ENCODE peak calls at places on chromosomes 2 and 18, in ten cellular contexts. One of them, this sample, is unnamed.

GRCh38 chr2:62110415-62111025 is 85.4 kb upstream of the B3GNT2 start:
- DNase-seq in gastrocnemius medialis: no peak
- DNase-seq in sigmoid colon: no peak
- DNase-seq in prostate gland: no peak
- DNase-seq in A549: no peak
- DNase-seq in stomach: no peak
- DNase-seq in right lobe of liver: no peak
- DNase-seq in adrenal gland: no peak
- DNase-seq in K562: no peak
- DNase-seq in tibial nerve: no peak
- DNase-seq in this sample: no peak

GRCh38 chr2:217270089-217270800 is 410.4 kb upstream of the TNP1 start:
- DNase-seq in gastrocnemius medialis: no peak
- DNase-seq in sigmoid colon: no peak
- DNase-seq in prostate gland: no peak
- DNase-seq in A549: no peak
- DNase-seq in stomach: no peak
- DNase-seq in right lobe of liver: no peak
- DNase-seq in adrenal gland: no peak
- DNase-seq in K562: no peak
- DNase-seq in tibial nerve: no peak
- DNase-seq in this sample: no peak

GRCh38 chr18:54255141-54255540 is 14.2 kb upstream of the POLI start:
- DNase-seq in gastrocnemius medialis: no peak
- DNase-seq in sigmoid colon: no peak
- DNase-seq in prostate gland: no peak
- DNase-seq in A549: no peak
- DNase-seq in stomach: no peak
- DNase-seq in right lobe of liver: no peak
- DNase-seq in adrenal gland: no peak
- DNase-seq in K562: no peak
- DNase-seq in tibial nerve: no peak
- DNase-seq in this sample: peak

GRCh38 chr2:203328735-203329549 is 748 bp downstream of the ABI2 start:
- DNase-seq in gastrocnemius medialis: no peak
- DNase-seq in sigmoid colon: no peak
- DNase-seq in prostate gland: peak
- DNase-seq in A549: peak
- DNase-seq in stomach: no peak
- DNase-seq in right lobe of liver: peak
- DNase-seq in adrenal gland: peak
- DNase-seq in K562: peak
- DNase-seq in tibial nerve: no peak
- DNase-seq in this sample: peak

GRCh38 chr2:181764095-181764963 is 84.0 kb upstream of the NEUROD1 start:
- DNase-seq in gastrocnemius medialis: no peak
- DNase-seq in sigmoid colon: no peak
- DNase-seq in prostate gland: no peak
- DNase-seq in A549: no peak
- DNase-seq in stomach: no peak
- DNase-seq in right lobe of liver: no peak
- DNase-seq in adrenal gland: no peak
- DNase-seq in K562: peak
- DNase-seq in tibial nerve: no peak
- DNase-seq in this sample: no peak

GRCh38 chr2:109631741-109632140 is 17.6 kb downstream of the SOWAHC start:
- DNase-seq in gastrocnemius medialis: no peak
- DNase-seq in sigmoid colon: no peak
- DNase-seq in prostate gland: no peak
- DNase-seq in A549: no peak
- DNase-seq in stomach: no peak
- DNase-seq in right lobe of liver: no peak
- DNase-seq in adrenal gland: no peak
- DNase-seq in K562: no peak
- DNase-seq in tibial nerve: no peak
- DNase-seq in this sample: no peak

GRCh38 chr2:182610231-182610630 is 105.8 kb upstream of the DNAJC10 start:
- DNase-seq in gastrocnemius medialis: no peak
- DNase-seq in sigmoid colon: no peak
- DNase-seq in prostate gland: no peak
- DNase-seq in A549: no peak
- DNase-seq in stomach: no peak
- DNase-seq in right lobe of liver: no peak
- DNase-seq in adrenal gland: no peak
- DNase-seq in K562: no peak
- DNase-seq in tibial nerve: no peak
- DNase-seq in this sample: no peak

GRCh38 chr2:8268172-8268783 is 413.6 kb upstream of the ID2 start:
- DNase-seq in gastrocnemius medialis: no peak
- DNase-seq in sigmoid colon: no peak
- DNase-seq in prostate gland: no peak
- DNase-seq in A549: no peak
- DNase-seq in stomach: no peak
- DNase-seq in right lobe of liver: no peak
- DNase-seq in adrenal gland: no peak
- DNase-seq in K562: no peak
- DNase-seq in tibial nerve: no peak
- DNase-seq in this sample: no peak

GRCh38 chr2:28809927-28810326 is 707 bp upstream of the SPDYA start:
- DNase-seq in gastrocnemius medialis: no peak
- DNase-seq in sigmoid colon: no peak
- DNase-seq in prostate gland: no peak
- DNase-seq in A549: no peak
- DNase-seq in stomach: no peak
- DNase-seq in right lobe of liver: no peak
- DNase-seq in adrenal gland: no peak
- DNase-seq in K562: no peak
- DNase-seq in tibial nerve: no peak
- DNase-seq in this sample: no peak

GRCh38 chr2:28810384-28811285 is at the start of gene SPDYA:
- DNase-seq in gastrocnemius medialis: peak
- DNase-seq in sigmoid colon: peak
- DNase-seq in prostate gland: peak
- DNase-seq in A549: peak
- DNase-seq in stomach: peak
- DNase-seq in right lobe of liver: peak
- DNase-seq in adrenal gland: peak
- DNase-seq in K562: no peak
- DNase-seq in tibial nerve: no peak
- DNase-seq in this sample: peak
- TF ChIP-seq POLR2A in gastrocnemius medialis: no peak
- TF ChIP-seq POLR2A in sigmoid colon: no peak
- TF ChIP-seq POLR2A in prostate gland: no peak
- TF ChIP-seq POLR2A in A549: peak
- TF ChIP-seq POLR2A in stomach: no peak
- TF ChIP-seq POLR2A in right lobe of liver: no peak
- TF ChIP-seq POLR2A in adrenal gland: no peak
- TF ChIP-seq POLR2A in K562: no peak
- TF ChIP-seq POLR2A in tibial nerve: no peak
- TF ChIP-seq POLR2A in this sample: no peak

GRCh38 chr2:73069041-73069854 is 2.3 kb downstream of the SFXN5 start:
- DNase-seq in gastrocnemius medialis: no peak
- DNase-seq in sigmoid colon: no peak
- DNase-seq in prostate gland: peak
- DNase-seq in A549: no peak
- DNase-seq in stomach: no peak
- DNase-seq in right lobe of liver: no peak
- DNase-seq in adrenal gland: no peak
- DNase-seq in K562: no peak
- DNase-seq in tibial nerve: no peak
- DNase-seq in this sample: no peak
- H3K4me3 ChIP-seq in gastrocnemius medialis: peak
- H3K4me3 ChIP-seq in sigmoid colon: peak
- H3K4me3 ChIP-seq in prostate gland: peak
- H3K4me3 ChIP-seq in A549: peak
- H3K4me3 ChIP-seq in stomach: peak
- H3K4me3 ChIP-seq in right lobe of liver: peak
- H3K4me3 ChIP-seq in adrenal gland: no peak
- H3K4me3 ChIP-seq in K562: peak
- H3K4me3 ChIP-seq in tibial nerve: no peak
- H3K4me3 ChIP-seq in this sample: no peak

GRCh38 chr2:188292446-188293239 is 969 bp downstream of the GULP1 start:
- DNase-seq in gastrocnemius medialis: peak
- DNase-seq in sigmoid colon: peak
- DNase-seq in prostate gland: peak
- DNase-seq in A549: peak
- DNase-seq in stomach: peak
- DNase-seq in right lobe of liver: peak
- DNase-seq in adrenal gland: peak
- DNase-seq in K562: peak
- DNase-seq in tibial nerve: peak
- DNase-seq in this sample: peak

GRCh38 chr2:188293601-188294482 is 2.2 kb downstream of the GULP1 start:
- DNase-seq in gastrocnemius medialis: peak
- DNase-seq in sigmoid colon: peak
- DNase-seq in prostate gland: peak
- DNase-seq in A549: peak
- DNase-seq in stomach: peak
- DNase-seq in right lobe of liver: peak
- DNase-seq in adrenal gland: peak
- DNase-seq in K562: peak
- DNase-seq in tibial nerve: peak
- DNase-seq in this sample: peak

GRCh38 chr2:188291142-188291616 is 495 bp upstream of the GULP1 start:
- DNase-seq in gastrocnemius medialis: no peak
- DNase-seq in sigmoid colon: no peak
- DNase-seq in prostate gland: no peak
- DNase-seq in A549: peak
- DNase-seq in stomach: peak
- DNase-seq in right lobe of liver: no peak
- DNase-seq in adrenal gland: peak
- DNase-seq in K562: no peak
- DNase-seq in tibial nerve: no peak
- DNase-seq in this sample: peak

GRCh38 chr2:188294547-188294946 is 2.9 kb downstream of the GULP1 start:
- DNase-seq in gastrocnemius medialis: no peak
- DNase-seq in sigmoid colon: no peak
- DNase-seq in prostate gland: no peak
- DNase-seq in A549: no peak
- DNase-seq in stomach: no peak
- DNase-seq in right lobe of liver: no peak
- DNase-seq in adrenal gland: no peak
- DNase-seq in K562: no peak
- DNase-seq in tibial nerve: no peak
- DNase-seq in this sample: no peak

DNA sequence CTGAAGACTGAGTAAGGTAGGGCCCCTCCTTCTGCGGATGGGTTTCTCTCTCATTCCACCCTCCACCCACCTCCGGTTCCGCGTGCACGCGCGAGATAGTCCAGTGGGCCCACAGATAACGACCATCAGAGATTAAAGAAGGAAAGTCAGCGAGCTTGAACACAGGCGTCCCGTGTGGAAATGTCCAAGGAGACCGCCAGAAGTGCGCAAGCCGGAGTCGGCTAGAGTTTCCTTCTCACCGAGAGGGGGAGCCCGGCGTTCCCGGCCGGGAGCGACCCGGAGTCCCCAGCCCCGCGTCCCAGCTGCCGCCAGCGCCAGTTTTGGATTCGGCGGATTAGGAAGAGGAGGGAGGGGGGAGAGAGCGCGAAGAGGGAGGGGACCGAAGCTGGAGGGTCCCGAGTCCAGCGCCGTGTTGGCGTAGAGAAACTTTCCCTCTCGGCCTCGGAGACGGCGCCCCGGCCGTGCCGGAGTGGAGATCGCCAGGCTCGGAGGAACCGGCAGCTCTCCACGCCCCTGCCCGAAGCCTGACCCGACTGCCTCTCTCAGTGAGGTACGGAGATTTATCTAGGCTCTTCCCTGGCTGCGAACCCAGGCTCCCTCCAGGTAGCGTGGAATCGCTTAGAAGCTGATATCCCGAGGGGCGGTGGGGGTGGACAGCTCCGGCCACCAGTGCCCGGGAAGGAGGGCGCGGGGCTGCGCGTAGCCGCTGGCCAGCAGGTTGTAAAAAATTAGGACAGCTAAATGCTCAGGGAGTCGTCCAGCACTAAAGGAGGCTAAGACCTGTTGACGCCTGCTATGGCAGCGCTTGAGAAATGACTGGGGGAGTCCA is at the start of gene GULP1:
- DNase-seq in gastrocnemius medialis: peak
- DNase-seq in sigmoid colon: peak
- DNase-seq in prostate gland: peak
- DNase-seq in A549: peak
- DNase-seq in stomach: peak
- DNase-seq in right lobe of liver: peak
- DNase-seq in adrenal gland: peak
- DNase-seq in K562: peak
- DNase-seq in tibial nerve: peak
- DNase-seq in this sample: peak
- TF ChIP-seq POLR2A in gastrocnemius medialis: peak
- TF ChIP-seq POLR2A in sigmoid colon: no peak
- TF ChIP-seq POLR2A in prostate gland: peak
- TF ChIP-seq POLR2A in A549: peak
- TF ChIP-seq POLR2A in stomach: no peak
- TF ChIP-seq POLR2A in right lobe of liver: no peak
- TF ChIP-seq POLR2A in adrenal gland: peak
- TF ChIP-seq POLR2A in K562: no peak
- TF ChIP-seq POLR2A in tibial nerve: no peak
- TF ChIP-seq POLR2A in this sample: no peak

GRCh38 chr18:24015897-24016631 is 1.5 kb downstream of the TTC39C start:
- DNase-seq in gastrocnemius medialis: no peak
- DNase-seq in sigmoid colon: no peak
- DNase-seq in prostate gland: no peak
- DNase-seq in A549: no peak
- DNase-seq in stomach: no peak
- DNase-seq in right lobe of liver: no peak
- DNase-seq in adrenal gland: no peak
- DNase-seq in K562: no peak
- DNase-seq in tibial nerve: no peak
- DNase-seq in this sample: no peak

GRCh38 chr18:24014062-24014985 is at the start of gene TTC39C:
- DNase-seq in gastrocnemius medialis: peak
- DNase-seq in sigmoid colon: peak
- DNase-seq in prostate gland: peak
- DNase-seq in A549: peak
- DNase-seq in stomach: peak
- DNase-seq in right lobe of liver: peak
- DNase-seq in adrenal gland: peak
- DNase-seq in K562: peak
- DNase-seq in tibial nerve: peak
- DNase-seq in this sample: peak

GRCh38 chr18:24014986-24015896 is 687 bp downstream of the TTC39C start:
- DNase-seq in gastrocnemius medialis: peak
- DNase-seq in sigmoid colon: peak
- DNase-seq in prostate gland: peak
- DNase-seq in A549: peak
- DNase-seq in stomach: peak
- DNase-seq in right lobe of liver: peak
- DNase-seq in adrenal gland: peak
- DNase-seq in K562: no peak
- DNase-seq in tibial nerve: peak
- DNase-seq in this sample: peak

GRCh38 chr18:24018299-24018910 is 3.9 kb downstream of the TTC39C start:
- DNase-seq in gastrocnemius medialis: no peak
- DNase-seq in sigmoid colon: no peak
- DNase-seq in prostate gland: no peak
- DNase-seq in A549: no peak
- DNase-seq in stomach: no peak
- DNase-seq in right lobe of liver: no peak
- DNase-seq in adrenal gland: no peak
- DNase-seq in K562: no peak
- DNase-seq in tibial nerve: no peak
- DNase-seq in this sample: no peak

DNA sequence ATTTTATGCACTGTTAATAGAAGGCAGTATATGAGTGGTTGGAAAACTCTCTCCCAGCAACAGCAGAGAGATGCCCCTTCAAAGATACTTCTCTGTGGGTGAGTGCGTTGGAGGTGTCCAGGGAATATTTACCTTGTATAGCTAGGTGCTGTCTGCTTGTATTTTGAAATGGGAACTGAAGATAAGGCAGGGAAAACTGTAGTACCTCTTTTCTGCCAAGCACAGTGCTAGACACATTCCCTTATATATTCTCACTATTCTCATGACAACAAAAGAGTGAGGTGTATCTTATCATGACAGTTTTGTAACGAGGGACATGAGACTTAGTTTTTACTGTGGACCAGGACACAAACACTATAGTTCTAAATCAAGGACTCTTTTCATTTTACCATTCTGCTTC is 2.1 kb downstream of the TTC39C start:
- DNase-seq in gastrocnemius medialis: no peak
- DNase-seq in sigmoid colon: no peak
- DNase-seq in prostate gland: no peak
- DNase-seq in A549: peak
- DNase-seq in stomach: no peak
- DNase-seq in right lobe of liver: no peak
- DNase-seq in adrenal gland: no peak
- DNase-seq in K562: no peak
- DNase-seq in tibial nerve: no peak
- DNase-seq in this sample: no peak
- H3K4me3 ChIP-seq in gastrocnemius medialis: no peak
- H3K4me3 ChIP-seq in sigmoid colon: no peak
- H3K4me3 ChIP-seq in prostate gland: no peak
- H3K4me3 ChIP-seq in A549: no peak
- H3K4me3 ChIP-seq in stomach: no peak
- H3K4me3 ChIP-seq in right lobe of liver: no peak
- H3K4me3 ChIP-seq in adrenal gland: no peak
- H3K4me3 ChIP-seq in K562: no peak
- H3K4me3 ChIP-seq in tibial nerve: no peak
- H3K4me3 ChIP-seq in this sample: no peak

This sample was measured in thyroid gland.